ENCODE peak calls at places on chromosome 22, in six cellular contexts. One of them, this sample, is unnamed.

GRCh38 chr22:20080445-20080775 is 369 bp downstream of the DGCR8 start:
- DNase-seq in iris pigment epithelial cell: peak; percentile 48
- DNase-seq in stimulated activated CD4-positive, alpha-beta T cell treated with anti-CD3 and anti-CD28 coated beads, Interleukin-12 subunit alpha, Interleukin-12 subunit beta, amount 100 ng/mL, for 24 hours: peak; percentile 52
- DNase-seq in AG08395: peak; percentile 66
- DNase-seq in naive B cell: peak; percentile 72
- DNase-seq in foreskin fibroblast: peak; percentile 49
- DNase-seq in this sample: peak; percentile 74

GRCh38 chr22:31567196-31567595 is 70.9 kb downstream of the SFI1 start:
- DNase-seq in iris pigment epithelial cell: no peak
- DNase-seq in stimulated activated CD4-positive, alpha-beta T cell treated with anti-CD3 and anti-CD28 coated beads, Interleukin-12 subunit alpha, Interleukin-12 subunit beta, amount 100 ng/mL, for 24 hours: no peak
- DNase-seq in AG08395: no peak
- DNase-seq in naive B cell: no peak
- DNase-seq in foreskin fibroblast: no peak
- DNase-seq in this sample: no peak

GRCh38 chr22:44363214-44363979 is 50.6 kb upstream of the SHISAL1 start:
- DNase-seq in iris pigment epithelial cell: peak; percentile 21
- DNase-seq in stimulated activated CD4-positive, alpha-beta T cell treated with anti-CD3 and anti-CD28 coated beads, Interleukin-12 subunit alpha, Interleukin-12 subunit beta, amount 100 ng/mL, for 24 hours: no peak
- DNase-seq in AG08395: peak; percentile 93
- DNase-seq in naive B cell: no peak
- DNase-seq in foreskin fibroblast: peak; percentile 91
- DNase-seq in this sample: no peak

GRCh38 chr22:17091851-17092250 is 7.1 kb downstream of the IL17RA start:
- DNase-seq in iris pigment epithelial cell: no peak
- DNase-seq in stimulated activated CD4-positive, alpha-beta T cell treated with anti-CD3 and anti-CD28 coated beads, Interleukin-12 subunit alpha, Interleukin-12 subunit beta, amount 100 ng/mL, for 24 hours: no peak
- DNase-seq in AG08395: no peak
- DNase-seq in naive B cell: no peak
- DNase-seq in foreskin fibroblast: no peak
- DNase-seq in this sample: no peak

GRCh38 chr22:33535937-33536875 is 384.1 kb downstream of the LARGE1 start:
- DNase-seq in iris pigment epithelial cell: no peak
- DNase-seq in stimulated activated CD4-positive, alpha-beta T cell treated with anti-CD3 and anti-CD28 coated beads, Interleukin-12 subunit alpha, Interleukin-12 subunit beta, amount 100 ng/mL, for 24 hours: no peak
- DNase-seq in AG08395: no peak
- DNase-seq in naive B cell: no peak
- DNase-seq in foreskin fibroblast: no peak
- DNase-seq in this sample: no peak

GRCh38 chr22:49063040-49063329 is 764.7 kb downstream of the BRD1 start:
- DNase-seq in iris pigment epithelial cell: no peak
- DNase-seq in stimulated activated CD4-positive, alpha-beta T cell treated with anti-CD3 and anti-CD28 coated beads, Interleukin-12 subunit alpha, Interleukin-12 subunit beta, amount 100 ng/mL, for 24 hours: no peak
- DNase-seq in AG08395: no peak
- DNase-seq in naive B cell: no peak
- DNase-seq in foreskin fibroblast: no peak
- DNase-seq in this sample: no peak

GRCh38 chr22:30575011-30575671 is 676 bp upstream of the GAL3ST1 start:
- DNase-seq in iris pigment epithelial cell: no peak
- DNase-seq in stimulated activated CD4-positive, alpha-beta T cell treated with anti-CD3 and anti-CD28 coated beads, Interleukin-12 subunit alpha, Interleukin-12 subunit beta, amount 100 ng/mL, for 24 hours: no peak
- DNase-seq in AG08395: peak; percentile 58
- DNase-seq in naive B cell: no peak
- DNase-seq in foreskin fibroblast: peak; percentile 20
- DNase-seq in this sample: no peak

GRCh38 chr22:46149998-46150549 is at the start of gene PPARA:
- DNase-seq in iris pigment epithelial cell: peak; percentile 66
- DNase-seq in stimulated activated CD4-positive, alpha-beta T cell treated with anti-CD3 and anti-CD28 coated beads, Interleukin-12 subunit alpha, Interleukin-12 subunit beta, amount 100 ng/mL, for 24 hours: peak; percentile 84
- DNase-seq in AG08395: peak; percentile 99
- DNase-seq in naive B cell: peak; percentile 84
- DNase-seq in foreskin fibroblast: peak; percentile 80
- DNase-seq in this sample: peak; percentile 87

GRCh38 chr22:22733881-22734373 is 89.5 kb downstream of the GGTLC2 start:
- DNase-seq in iris pigment epithelial cell: no peak
- DNase-seq in stimulated activated CD4-positive, alpha-beta T cell treated with anti-CD3 and anti-CD28 coated beads, Interleukin-12 subunit alpha, Interleukin-12 subunit beta, amount 100 ng/mL, for 24 hours: no peak
- DNase-seq in AG08395: no peak
- DNase-seq in naive B cell: no peak
- DNase-seq in foreskin fibroblast: no peak
- DNase-seq in this sample: no peak

GRCh38 chr22:49206281-49206680 is 621.4 kb downstream of the BRD1 start:
- DNase-seq in iris pigment epithelial cell: no peak
- DNase-seq in stimulated activated CD4-positive, alpha-beta T cell treated with anti-CD3 and anti-CD28 coated beads, Interleukin-12 subunit alpha, Interleukin-12 subunit beta, amount 100 ng/mL, for 24 hours: no peak
- DNase-seq in AG08395: no peak
- DNase-seq in naive B cell: no peak
- DNase-seq in foreskin fibroblast: no peak
- DNase-seq in this sample: no peak

GRCh38 chr22:48746789-48747425 is 1080.8 kb downstream of the BRD1 start:
- DNase-seq in iris pigment epithelial cell: no peak
- DNase-seq in stimulated activated CD4-positive, alpha-beta T cell treated with anti-CD3 and anti-CD28 coated beads, Interleukin-12 subunit alpha, Interleukin-12 subunit beta, amount 100 ng/mL, for 24 hours: no peak
- DNase-seq in AG08395: no peak
- DNase-seq in naive B cell: no peak
- DNase-seq in foreskin fibroblast: no peak
- DNase-seq in this sample: no peak

GRCh38 chr22:47165998-47166397 is 403.5 kb downstream of the TBC1D22A start:
- DNase-seq in iris pigment epithelial cell: no peak
- DNase-seq in stimulated activated CD4-positive, alpha-beta T cell treated with anti-CD3 and anti-CD28 coated beads, Interleukin-12 subunit alpha, Interleukin-12 subunit beta, amount 100 ng/mL, for 24 hours: no peak
- DNase-seq in AG08395: no peak
- DNase-seq in naive B cell: no peak
- DNase-seq in foreskin fibroblast: no peak
- DNase-seq in this sample: no peak

GRCh38 chr22:44566911-44567310 is 68.9 kb upstream of the RTL6 start:
- DNase-seq in iris pigment epithelial cell: no peak
- DNase-seq in stimulated activated CD4-positive, alpha-beta T cell treated with anti-CD3 and anti-CD28 coated beads, Interleukin-12 subunit alpha, Interleukin-12 subunit beta, amount 100 ng/mL, for 24 hours: no peak
- DNase-seq in AG08395: no peak
- DNase-seq in naive B cell: no peak
- DNase-seq in foreskin fibroblast: no peak
- DNase-seq in this sample: no peak

GRCh38 chr22:23700706-23701105 is 9.9 kb downstream of the RGL4 start:
- DNase-seq in iris pigment epithelial cell: peak; percentile 83
- DNase-seq in stimulated activated CD4-positive, alpha-beta T cell treated with anti-CD3 and anti-CD28 coated beads, Interleukin-12 subunit alpha, Interleukin-12 subunit beta, amount 100 ng/mL, for 24 hours: no peak
- DNase-seq in AG08395: no peak
- DNase-seq in naive B cell: no peak
- DNase-seq in foreskin fibroblast: no peak
- DNase-seq in this sample: no peak

GRCh38 chr22:35464399-35464798 is 64.5 kb downstream of the MCM5 start:
- DNase-seq in iris pigment epithelial cell: no peak
- DNase-seq in stimulated activated CD4-positive, alpha-beta T cell treated with anti-CD3 and anti-CD28 coated beads, Interleukin-12 subunit alpha, Interleukin-12 subunit beta, amount 100 ng/mL, for 24 hours: no peak
- DNase-seq in AG08395: no peak
- DNase-seq in naive B cell: no peak
- DNase-seq in foreskin fibroblast: no peak
- DNase-seq in this sample: no peak

GRCh38 chr22:33126881-33127280 is 68.7 kb upstream of the SYN3 start:
- DNase-seq in iris pigment epithelial cell: no peak
- DNase-seq in stimulated activated CD4-positive, alpha-beta T cell treated with anti-CD3 and anti-CD28 coated beads, Interleukin-12 subunit alpha, Interleukin-12 subunit beta, amount 100 ng/mL, for 24 hours: no peak
- DNase-seq in AG08395: peak; percentile 34
- DNase-seq in naive B cell: no peak
- DNase-seq in foreskin fibroblast: no peak
- DNase-seq in this sample: no peak